ENCODE peak calls at places on chromosomes 4 and X, in eight cellular contexts. One of them, this sample, is unnamed.

GRCh38 chr4:105765690-105766407 is 57.3 kb downstream of the GSTCD start:
- DNase-seq in psoas muscle: no peak
- DNase-seq in esophagus squamous epithelium: no peak
- DNase-seq in astrocyte of the spinal cord: peak; percentile 92
- DNase-seq in tibial nerve: no peak
- DNase-seq in mucosa of descending colon: no peak
- DNase-seq in cardiac fibroblast: peak; percentile 92
- DNase-seq in epithelial cell of esophagus: peak; percentile 95
- DNase-seq in this sample: peak; percentile 93

GRCh38 chr4:21949073-21949457 is 493 bp upstream of the KCNIP4 start:
- DNase-seq in psoas muscle: no peak
- DNase-seq in esophagus squamous epithelium: no peak
- DNase-seq in cardiac fibroblast: peak; percentile 2
- DNase-seq in epithelial cell of esophagus: peak; percentile 36
- DNase-seq in tibial nerve: no peak
- DNase-seq in astrocyte of the spinal cord: no peak
- DNase-seq in mucosa of descending colon: peak; percentile 7
- DNase-seq in this sample: no peak

GRCh38 chr4:7771056-7771455 is 168.6 kb downstream of the AFAP1 start:
- DNase-seq in esophagus squamous epithelium: no peak
- DNase-seq in tibial nerve: no peak
- DNase-seq in astrocyte of the spinal cord: no peak
- DNase-seq in cardiac fibroblast: no peak
- DNase-seq in psoas muscle: no peak
- DNase-seq in mucosa of descending colon: no peak
- DNase-seq in epithelial cell of esophagus: no peak
- DNase-seq in this sample: no peak

GRCh38 chr4:23266401-23266800 is 573.7 kb downstream of the GBA3 start:
- DNase-seq in esophagus squamous epithelium: no peak
- DNase-seq in astrocyte of the spinal cord: no peak
- DNase-seq in epithelial cell of esophagus: no peak
- DNase-seq in cardiac fibroblast: no peak
- DNase-seq in tibial nerve: no peak
- DNase-seq in psoas muscle: no peak
- DNase-seq in mucosa of descending colon: no peak
- DNase-seq in this sample: no peak

GRCh38 chr4:156941940-156942548 is 29.6 kb downstream of the PDGFC start:
- DNase-seq in psoas muscle: no peak
- DNase-seq in epithelial cell of esophagus: peak; percentile 92
- DNase-seq in cardiac fibroblast: peak; percentile 97
- DNase-seq in mucosa of descending colon: peak; percentile 33
- DNase-seq in esophagus squamous epithelium: no peak
- DNase-seq in tibial nerve: no peak
- DNase-seq in astrocyte of the spinal cord: peak; percentile 96
- DNase-seq in this sample: peak; percentile 98

GRCh38 chr4:163172666-163173065 is 6.0 kb upstream of the NAF1 start:
- DNase-seq in tibial nerve: no peak
- DNase-seq in mucosa of descending colon: no peak
- DNase-seq in astrocyte of the spinal cord: no peak
- DNase-seq in esophagus squamous epithelium: no peak
- DNase-seq in cardiac fibroblast: no peak
- DNase-seq in epithelial cell of esophagus: no peak
- DNase-seq in psoas muscle: no peak
- DNase-seq in this sample: no peak

GRCh38 chrX:30570505-30570904 is 7.1 kb downstream of the TASL start:
- DNase-seq in tibial nerve: no peak
- DNase-seq in psoas muscle: no peak
- DNase-seq in astrocyte of the spinal cord: peak; percentile 7
- DNase-seq in mucosa of descending colon: peak; percentile 8
- DNase-seq in cardiac fibroblast: peak; percentile 42
- DNase-seq in epithelial cell of esophagus: peak; percentile 20
- DNase-seq in esophagus squamous epithelium: no peak
- DNase-seq in this sample: peak; percentile 39

GRCh38 chrX:129678176-129678880 is 23.6 kb upstream of the APLN start:
- DNase-seq in psoas muscle: peak; percentile 53
- DNase-seq in cardiac fibroblast: no peak
- DNase-seq in astrocyte of the spinal cord: no peak
- DNase-seq in tibial nerve: no peak
- DNase-seq in esophagus squamous epithelium: no peak
- DNase-seq in epithelial cell of esophagus: no peak
- DNase-seq in mucosa of descending colon: peak; percentile 47
- DNase-seq in this sample: no peak

GRCh38 chr4:147136308-147136707 is 190.6 kb upstream of the TTC29 start:
- DNase-seq in astrocyte of the spinal cord: peak; percentile 73
- DNase-seq in psoas muscle: no peak
- DNase-seq in tibial nerve: no peak
- DNase-seq in esophagus squamous epithelium: no peak
- DNase-seq in cardiac fibroblast: peak; percentile 70
- DNase-seq in mucosa of descending colon: no peak
- DNase-seq in epithelial cell of esophagus: no peak
- DNase-seq in this sample: peak; percentile 98

GRCh38 chrX:118562574-118563164 is 67.1 kb downstream of the DOCK11 start:
- DNase-seq in tibial nerve: no peak
- DNase-seq in cardiac fibroblast: no peak
- DNase-seq in esophagus squamous epithelium: no peak
- DNase-seq in epithelial cell of esophagus: no peak
- DNase-seq in psoas muscle: no peak
- DNase-seq in astrocyte of the spinal cord: no peak
- DNase-seq in mucosa of descending colon: no peak
- DNase-seq in this sample: peak; percentile 41

GRCh38 chrX:133792198-133792953 is 193.0 kb downstream of the GPC3 start:
- DNase-seq in astrocyte of the spinal cord: peak; percentile 74
- DNase-seq in tibial nerve: peak; percentile 32
- DNase-seq in psoas muscle: peak; percentile 30
- DNase-seq in mucosa of descending colon: peak; percentile 72
- DNase-seq in esophagus squamous epithelium: peak; percentile 0
- DNase-seq in epithelial cell of esophagus: peak; percentile 68
- DNase-seq in cardiac fibroblast: peak; percentile 69
- DNase-seq in this sample: peak; percentile 80

GRCh38 chrX:40092808-40093435 is 4.8 kb downstream of the BCOR start:
- DNase-seq in mucosa of descending colon: no peak
- DNase-seq in epithelial cell of esophagus: no peak
- DNase-seq in cardiac fibroblast: no peak
- DNase-seq in psoas muscle: no peak
- DNase-seq in esophagus squamous epithelium: no peak
- DNase-seq in tibial nerve: no peak
- DNase-seq in astrocyte of the spinal cord: no peak
- DNase-seq in this sample: no peak

GRCh38 chr4:102663073-102663472 is 97.7 kb downstream of the MANBA start:
- DNase-seq in tibial nerve: no peak
- DNase-seq in psoas muscle: no peak
- DNase-seq in esophagus squamous epithelium: no peak
- DNase-seq in cardiac fibroblast: peak; percentile 76
- DNase-seq in mucosa of descending colon: no peak
- DNase-seq in epithelial cell of esophagus: peak; percentile 62
- DNase-seq in astrocyte of the spinal cord: peak; percentile 70
- DNase-seq in this sample: peak; percentile 73

GRCh38 chr4:127586922-127587571 is 45.7 kb upstream of the INTU start:
- DNase-seq in esophagus squamous epithelium: no peak
- DNase-seq in epithelial cell of esophagus: peak; percentile 64
- DNase-seq in astrocyte of the spinal cord: peak; percentile 36
- DNase-seq in mucosa of descending colon: peak; percentile 21
- DNase-seq in tibial nerve: no peak
- DNase-seq in cardiac fibroblast: peak; percentile 55
- DNase-seq in psoas muscle: no peak
- DNase-seq in this sample: peak; percentile 74

GRCh38 chr4:115850799-115851509 is 737.5 kb upstream of the NDST4 start:
- DNase-seq in epithelial cell of esophagus: no peak
- DNase-seq in psoas muscle: no peak
- DNase-seq in esophagus squamous epithelium: no peak
- DNase-seq in tibial nerve: no peak
- DNase-seq in mucosa of descending colon: no peak
- DNase-seq in cardiac fibroblast: no peak
- DNase-seq in astrocyte of the spinal cord: no peak
- DNase-seq in this sample: no peak

DNA sequence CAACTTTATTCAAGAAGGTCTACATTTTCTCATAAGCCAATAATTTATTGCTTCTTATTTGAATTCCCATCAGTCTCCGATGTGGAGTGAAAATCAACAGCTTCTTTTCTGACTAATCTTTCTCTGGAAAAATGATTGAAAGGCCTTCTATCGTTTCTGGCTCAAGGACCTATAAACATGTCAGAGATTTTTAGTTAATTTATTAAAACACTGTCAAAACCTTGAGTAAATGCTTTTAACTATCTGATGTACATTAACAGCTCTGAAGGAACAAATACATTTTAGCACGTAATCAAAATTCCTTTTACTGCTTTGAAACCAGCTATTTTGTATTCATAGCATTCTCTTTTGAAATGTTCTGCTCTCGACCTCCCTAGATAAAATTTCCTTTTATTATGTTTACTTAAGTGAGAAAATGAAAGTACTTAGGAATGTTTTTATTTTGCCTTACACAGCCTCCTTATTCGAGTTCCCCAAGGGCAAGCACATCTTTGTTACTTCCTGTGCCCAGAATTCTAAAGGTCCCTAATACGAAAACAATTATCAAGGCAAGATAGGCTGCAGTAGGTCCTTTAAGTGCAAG is 3.2 kb upstream of the ZFX start:
- DNase-seq in psoas muscle: no peak
- DNase-seq in mucosa of descending colon: no peak
- DNase-seq in tibial nerve: no peak
- DNase-seq in astrocyte of the spinal cord: peak; percentile 38
- DNase-seq in epithelial cell of esophagus: no peak
- DNase-seq in esophagus squamous epithelium: no peak
- DNase-seq in cardiac fibroblast: peak; percentile 28
- DNase-seq in this sample: peak; percentile 39
- H3K4me3 ChIP-seq in psoas muscle: peak overlapping the region; percentile 50
- H3K4me3 ChIP-seq in mucosa of descending colon: no peak overlapping the region
- H3K4me3 ChIP-seq in tibial nerve: no peak overlapping the region
- H3K4me3 ChIP-seq in astrocyte of the spinal cord: no peak overlapping the region
- H3K4me3 ChIP-seq in epithelial cell of esophagus: no peak overlapping the region
- H3K4me3 ChIP-seq in esophagus squamous epithelium: no peak overlapping the region
- H3K4me3 ChIP-seq in cardiac fibroblast: no peak overlapping the region
- H3K4me3 ChIP-seq in this sample: no peak overlapping the region

GRCh38 chr4:122922877-122923511 is 597 bp upstream of the NUDT6 start:
- DNase-seq in epithelial cell of esophagus: peak; percentile 87
- DNase-seq in tibial nerve: peak; percentile 56
- DNase-seq in astrocyte of the spinal cord: peak; percentile 88
- DNase-seq in mucosa of descending colon: peak; percentile 91
- DNase-seq in cardiac fibroblast: peak; percentile 89
- DNase-seq in esophagus squamous epithelium: peak; percentile 54
- DNase-seq in psoas muscle: peak; percentile 79
- DNase-seq in this sample: peak; percentile 91
- TF ChIP-seq CTCF in epithelial cell of esophagus: no peak
- TF ChIP-seq CTCF in tibial nerve: no peak
- TF ChIP-seq CTCF in astrocyte of the spinal cord: no peak
- TF ChIP-seq CTCF in mucosa of descending colon: no peak
- TF ChIP-seq CTCF in cardiac fibroblast: no peak
- TF ChIP-seq CTCF in esophagus squamous epithelium: no peak
- TF ChIP-seq CTCF in psoas muscle: no peak
- TF ChIP-seq CTCF in this sample: peak; percentile 23

GRCh38 chrX:57904481-57904880 is 5.8 kb downstream of the ZXDA start:
- DNase-seq in mucosa of descending colon: no peak
- DNase-seq in astrocyte of the spinal cord: no peak
- DNase-seq in psoas muscle: no peak
- DNase-seq in epithelial cell of esophagus: no peak
- DNase-seq in esophagus squamous epithelium: no peak
- DNase-seq in cardiac fibroblast: no peak
- DNase-seq in tibial nerve: no peak
- DNase-seq in this sample: no peak

GRCh38 chrX:57906790-57907189 is 3.5 kb downstream of the ZXDA start:
- DNase-seq in tibial nerve: no peak
- DNase-seq in psoas muscle: no peak
- DNase-seq in epithelial cell of esophagus: no peak
- DNase-seq in mucosa of descending colon: no peak
- DNase-seq in esophagus squamous epithelium: no peak
- DNase-seq in cardiac fibroblast: peak; percentile 73
- DNase-seq in astrocyte of the spinal cord: peak; percentile 60
- DNase-seq in this sample: peak; percentile 63

GRCh38 chrX:57900961-57901360 is 9.3 kb downstream of the ZXDA start:
- DNase-seq in esophagus squamous epithelium: no peak
- DNase-seq in mucosa of descending colon: no peak
- DNase-seq in tibial nerve: no peak
- DNase-seq in cardiac fibroblast: peak; percentile 59
- DNase-seq in epithelial cell of esophagus: peak; percentile 6
- DNase-seq in psoas muscle: no peak
- DNase-seq in astrocyte of the spinal cord: peak; percentile 18
- DNase-seq in this sample: peak; percentile 65

GRCh38 chrX:57902633-57903032 is 7.6 kb downstream of the ZXDA start:
- DNase-seq in esophagus squamous epithelium: no peak
- DNase-seq in epithelial cell of esophagus: no peak
- DNase-seq in astrocyte of the spinal cord: no peak
- DNase-seq in tibial nerve: no peak
- DNase-seq in mucosa of descending colon: no peak
- DNase-seq in cardiac fibroblast: no peak
- DNase-seq in psoas muscle: no peak
- DNase-seq in this sample: no peak

GRCh38 chrX:57905141-57905540 is 5.1 kb downstream of the ZXDA start:
- DNase-seq in epithelial cell of esophagus: no peak
- DNase-seq in cardiac fibroblast: peak; percentile 25
- DNase-seq in tibial nerve: no peak
- DNase-seq in astrocyte of the spinal cord: no peak
- DNase-seq in esophagus squamous epithelium: no peak
- DNase-seq in psoas muscle: no peak
- DNase-seq in mucosa of descending colon: no peak
- DNase-seq in this sample: peak; percentile 44
- H3K4me3 ChIP-seq in epithelial cell of esophagus: no peak overlapping the region
- H3K4me3 ChIP-seq in cardiac fibroblast: no peak overlapping the region
- H3K4me3 ChIP-seq in tibial nerve: no peak overlapping the region
- H3K4me3 ChIP-seq in astrocyte of the spinal cord: no peak overlapping the region
- H3K4me3 ChIP-seq in esophagus squamous epithelium: no peak overlapping the region
- H3K4me3 ChIP-seq in psoas muscle: peak overlapping the region; percentile 52
- H3K4me3 ChIP-seq in mucosa of descending colon: no peak overlapping the region
- H3K4me3 ChIP-seq in this sample: peak overlapping the region; percentile 28

GRCh38 chr4:150591284-150591874 is 9.4 kb downstream of the MAB21L2 start:
- DNase-seq in psoas muscle: no peak
- DNase-seq in cardiac fibroblast: no peak
- DNase-seq in astrocyte of the spinal cord: peak; percentile 16
- DNase-seq in epithelial cell of esophagus: no peak
- DNase-seq in mucosa of descending colon: no peak
- DNase-seq in esophagus squamous epithelium: no peak
- DNase-seq in tibial nerve: no peak
- DNase-seq in this sample: peak; percentile 31

GRCh38 chr4:150591904-150592303 is 10.0 kb downstream of the MAB21L2 start:
- DNase-seq in mucosa of descending colon: no peak
- DNase-seq in esophagus squamous epithelium: no peak
- DNase-seq in tibial nerve: no peak
- DNase-seq in cardiac fibroblast: no peak
- DNase-seq in epithelial cell of esophagus: no peak
- DNase-seq in psoas muscle: no peak
- DNase-seq in astrocyte of the spinal cord: no peak
- DNase-seq in this sample: no peak

GRCh38 chr4:150598906-150599305 is 17.0 kb downstream of the MAB21L2 start:
- DNase-seq in astrocyte of the spinal cord: no peak
- DNase-seq in psoas muscle: no peak
- DNase-seq in cardiac fibroblast: no peak
- DNase-seq in esophagus squamous epithelium: no peak
- DNase-seq in epithelial cell of esophagus: no peak
- DNase-seq in tibial nerve: no peak
- DNase-seq in mucosa of descending colon: no peak
- DNase-seq in this sample: no peak

GRCh38 chr4:150589174-150589573 is 7.2 kb downstream of the MAB21L2 start:
- DNase-seq in psoas muscle: no peak
- DNase-seq in epithelial cell of esophagus: no peak
- DNase-seq in cardiac fibroblast: no peak
- DNase-seq in esophagus squamous epithelium: no peak
- DNase-seq in tibial nerve: no peak
- DNase-seq in astrocyte of the spinal cord: no peak
- DNase-seq in mucosa of descending colon: no peak
- DNase-seq in this sample: no peak

GRCh38 chr4:150593996-150594395 is 12.0 kb downstream of the MAB21L2 start:
- DNase-seq in astrocyte of the spinal cord: no peak
- DNase-seq in cardiac fibroblast: peak; percentile 49
- DNase-seq in psoas muscle: no peak
- DNase-seq in epithelial cell of esophagus: no peak
- DNase-seq in mucosa of descending colon: no peak
- DNase-seq in tibial nerve: no peak
- DNase-seq in esophagus squamous epithelium: no peak
- DNase-seq in this sample: peak; percentile 48
- TF ChIP-seq CTCF in astrocyte of the spinal cord: peak; percentile 21
- TF ChIP-seq CTCF in cardiac fibroblast: peak; percentile 33
- TF ChIP-seq CTCF in psoas muscle: no peak
- TF ChIP-seq CTCF in epithelial cell of esophagus: no peak
- TF ChIP-seq CTCF in mucosa of descending colon: no peak
- TF ChIP-seq CTCF in tibial nerve: no peak
- TF ChIP-seq CTCF in esophagus squamous epithelium: no peak
- TF ChIP-seq CTCF in this sample: peak; percentile 50

This sample was measured in choroid plexus epithelial cell.